ENCODE peak calls at places on chromosomes 1 and 21, in six cellular contexts. K is breast epithelium, M is SK-N-SH, N is GM23248, U is fibroblast of lung, P is left lung. Z is an unnamed sample.

GRCh38 chr1:153560241-153560640 is 5.4 kb downstream of the S100A2 start:
- DNase-seq in K (no peak), N (no peak), M (no peak), P (no peak), U (no peak), Z (no peak)

GRCh38 chr1:235866207-235866912 is at the start of gene LYST:
- DNase-seq in M (peak; percentile 65), K (no peak), U (peak; percentile 32), P (peak; percentile 85), N (peak; percentile 78), Z (peak; percentile 45)

GRCh38 chr1:17922833-17923232 is 167.7 kb downstream of the ACTL8 start:
- DNase-seq in U (peak; percentile 11), M (peak; percentile 71), N (peak; percentile 62), K (no peak), P (no peak), Z (no peak)

GRCh38 chr1:109792056-109792831 is 28.5 kb upstream of the EPS8L3 start:
- DNase-seq in P (no peak), M (peak; percentile 77), U (peak; percentile 94), N (peak; percentile 93), K (peak; percentile 58), Z (peak; percentile 55)

GRCh38 chr1:93839307-93839706 is 39.7 kb downstream of the DNTTIP2 start:
- DNase-seq in M (no peak), P (no peak), N (peak; percentile 96), K (no peak), U (peak; percentile 91), Z (no peak)

GRCh38 chr1:56417636-56418035 is 161.7 kb downstream of the PLPP3 start:
- DNase-seq in M (no peak), N (peak; percentile 24), K (no peak), U (no peak), P (no peak), Z (no peak)

GRCh38 chr1:240613353-240614142 is 1.6 kb upstream of the GREM2 start:
- DNase-seq in K (no peak), M (no peak), U (no peak), P (no peak), N (no peak), Z (no peak)

GRCh38 chr1:150151291-150152181 is 1.8 kb downstream of the PLEKHO1 start:
- DNase-seq in K (no peak), N (peak; percentile 31), P (no peak), U (no peak), M (peak; percentile 42), Z (no peak)

GRCh38 chr1:14686701-14687100 is 88.2 kb downstream of the KAZN start:
- DNase-seq in M (no peak), N (no peak), K (no peak), P (no peak), U (no peak), Z (no peak)

GRCh38 chr1:158008630-158009029 is 15.2 kb downstream of the KIRREL1 start:
- DNase-seq in U (no peak), K (no peak), N (peak; percentile 47), P (no peak), M (no peak), Z (no peak)

GRCh38 chr1:232038704-232039103 is 412.1 kb downstream of the DISC1 start:
- DNase-seq in N (peak; percentile 6), K (no peak), U (no peak), M (no peak), P (no peak), Z (no peak)

GRCh38 chr21:45937721-45938452 is 43.7 kb upstream of the COL6A1 start:
- DNase-seq in P (peak; percentile 63), U (no peak), N (no peak), M (no peak), K (no peak), Z (no peak)

GRCh38 chr21:28235169-28235892 is 757.3 kb downstream of the LTN1 start:
- DNase-seq in M (no peak), U (no peak), P (peak; percentile 16), N (no peak), K (no peak), Z (no peak)

GRCh38 chr21:27104749-27105439 is 138.0 kb upstream of the ADAMTS5 start:
- DNase-seq in N (peak; percentile 54), U (no peak), M (no peak), K (no peak), P (no peak), Z (no peak)

GRCh38 chr1:54979327-54979891 is 1.0 kb upstream of the TMEM61 start:
- DNase-seq in M (no peak), U (no peak), K (no peak), N (peak; percentile 29), P (no peak), Z (no peak)

GRCh38 chr1:55894521-55894920 is 679.4 kb upstream of the USP24 start:
- DNase-seq in N (peak; percentile 68), M (no peak), P (no peak), K (no peak), U (peak; percentile 49), Z (no peak)

GRCh38 chr21:45863267-45863666 is 118.3 kb upstream of the COL6A1 start:
- DNase-seq in N (no peak), P (peak; percentile 64), M (no peak), U (no peak), K (no peak), Z (no peak)

GRCh38 chr1:221109930-221110329 is 230.7 kb downstream of the HLX start:
- DNase-seq in N (no peak), M (no peak), P (no peak), K (no peak), U (no peak), Z (no peak)

GRCh38 chr1:12078938-12079861 is 16.1 kb downstream of the TNFRSF8 start:
- DNase-seq in P (no peak), M (peak; percentile 74), K (no peak), U (peak; percentile 40), N (peak; percentile 75), Z (no peak)

GRCh38 chr1:207902566-207902965 is 8.4 kb downstream of the CD34 start:
- DNase-seq in U (no peak), M (no peak), P (no peak), K (no peak), N (no peak), Z (no peak)

GRCh38 chr1:66490817-66491216 is 43.1 kb upstream of the SGIP1 start:
- DNase-seq in N (peak; percentile 45), P (no peak), K (no peak), U (no peak), M (peak; percentile 39), Z (no peak)

GRCh38 chr1:151620286-151620685 is 8.4 kb downstream of the SNX27 start:
- DNase-seq in K (no peak), M (no peak), U (no peak), P (no peak), N (peak; percentile 61), Z (no peak)

GRCh38 chr1:151619489-151620093 is 7.7 kb downstream of the SNX27 start:
- DNase-seq in P (no peak), N (peak; percentile 70), K (no peak), M (no peak), U (peak; percentile 62), Z (no peak)

GRCh38 chr1:151617995-151618394 is 6.1 kb downstream of the SNX27 start:
- DNase-seq in U (no peak), K (no peak), M (no peak), P (no peak), N (no peak), Z (no peak)

GRCh38 chr1:151618470-151618869 is 6.6 kb downstream of the SNX27 start:
- DNase-seq in P (no peak), N (no peak), K (no peak), U (no peak), M (no peak), Z (no peak)

DNA sequence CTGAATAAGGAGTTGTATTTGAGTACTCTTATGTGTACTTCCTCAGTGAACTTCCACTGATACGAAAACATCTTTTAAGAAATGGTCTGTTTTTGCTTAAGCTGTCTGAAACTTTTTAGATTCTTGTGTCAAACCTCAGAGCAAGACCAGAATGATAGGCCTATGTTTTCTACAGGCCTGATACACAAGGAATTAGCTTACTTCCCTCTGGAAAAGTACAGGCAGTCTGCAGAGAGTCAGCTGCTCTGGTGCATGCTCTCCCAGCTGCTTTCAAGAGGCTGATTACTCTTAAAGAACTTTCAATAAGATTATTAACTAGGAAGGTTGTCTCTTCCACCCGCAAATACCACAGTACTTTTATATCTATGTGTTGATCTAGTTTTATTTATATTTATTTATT is 9.5 kb downstream of the SNX27 start:
- DNase-seq in P (no peak), K (no peak), N (no peak), U (no peak), M (no peak), Z (no peak)
- H3K27ac ChIP-seq in P (peak overlapping the region; percentile 37), K (peak overlapping the region; percentile 50), N (no peak overlapping the region), U (no peak overlapping the region), M (no peak overlapping the region), Z (no peak overlapping the region)

DNA sequence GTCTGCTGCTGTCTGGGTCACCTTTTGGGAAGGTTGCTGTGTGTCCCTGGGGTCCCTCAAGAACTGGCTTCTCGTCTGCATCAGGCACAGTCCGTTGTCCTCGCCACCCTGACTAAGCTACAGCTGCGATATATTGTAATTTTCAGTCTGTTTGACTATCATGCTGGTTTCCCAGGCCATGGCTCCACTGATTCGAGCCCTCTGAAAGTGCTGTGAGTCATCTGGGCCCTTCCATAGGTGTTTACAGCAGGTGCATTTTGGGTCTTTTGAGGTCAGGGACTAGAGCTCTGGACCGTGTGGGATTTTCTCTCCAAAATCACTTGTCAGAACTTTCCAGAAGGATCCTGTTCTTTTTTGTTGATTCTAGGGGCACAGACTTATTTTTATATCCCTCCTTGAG is 52.8 kb downstream of the SPSB1 start:
- DNase-seq in M (no peak), U (no peak), K (no peak), P (no peak), N (no peak), Z (no peak)
- H3K27ac ChIP-seq in M (no peak overlapping the region), U (no peak overlapping the region), K (peak overlapping the region; percentile 62), P (no peak overlapping the region), N (no peak overlapping the region), Z (peak overlapping the region; percentile 22)

GRCh38 chr1:58720680-58721079 is 20.8 kb upstream of the MYSM1 start:
- DNase-seq in P (no peak), U (peak; percentile 33), M (no peak), K (no peak), N (peak; percentile 81), Z (no peak)

GRCh38 chr1:58717979-58718378 is 18.1 kb upstream of the MYSM1 start:
- DNase-seq in P (no peak), N (peak; percentile 28), K (no peak), M (no peak), U (no peak), Z (no peak)

GRCh38 chr1:58715108-58715507 is 15.2 kb upstream of the MYSM1 start:
- DNase-seq in P (no peak), U (no peak), K (no peak), M (no peak), N (no peak), Z (no peak)

GRCh38 chr1:58721247-58721820 is 21.5 kb upstream of the MYSM1 start:
- DNase-seq in P (no peak), N (peak; percentile 56), M (no peak), K (no peak), U (peak; percentile 20), Z (no peak)

DNA sequence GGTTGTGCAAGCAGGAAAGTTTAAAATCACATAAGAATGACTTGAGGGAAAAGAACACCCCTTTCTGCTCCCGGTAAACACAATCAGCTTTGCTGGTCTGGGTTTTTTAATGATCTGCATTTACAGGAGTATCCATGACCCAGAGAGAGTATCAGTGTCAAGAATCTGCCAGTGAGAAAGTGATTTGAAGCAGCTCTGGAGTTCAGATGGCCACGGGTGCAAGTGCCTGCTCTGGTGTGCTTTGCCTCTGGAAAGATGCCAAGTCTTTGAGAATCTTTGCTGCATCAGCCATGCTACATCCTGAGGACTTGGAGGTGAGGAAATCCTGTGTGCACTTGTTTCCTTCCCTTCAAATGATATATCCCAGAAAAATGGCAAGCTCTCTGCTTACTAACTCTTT is 18.6 kb upstream of the MYSM1 start:
- DNase-seq in M (peak; percentile 58), P (no peak), N (peak; percentile 18), U (no peak), K (no peak), Z (no peak)
- H3K27ac ChIP-seq in M (peak overlapping the region; percentile 2), P (no peak overlapping the region), N (no peak overlapping the region), U (no peak overlapping the region), K (no peak overlapping the region), Z (no peak overlapping the region)

GRCh38 chr1:39738622-39739366 is at the start of gene PPIE:
- DNase-seq in K (peak; percentile 92), U (peak; percentile 85), M (peak; percentile 94), N (peak; percentile 98), P (peak; percentile 98), Z (peak; percentile 90)
- H3K27ac ChIP-seq in K (peak within 1 kb of the TSS; percentile 60), U (peak within 1 kb of the TSS; percentile 79), M (peak within 1 kb of the TSS; percentile 55), N (peak within 1 kb of the TSS; percentile 47), P (no peak within 1 kb of the TSS), Z (peak within 1 kb of the TSS; percentile 38)

Z was measured in pancreas.